ENCODE peak calls at places on chromosomes 7 and 10, in ten cellular contexts. Y, Q, G, N, S, V, B, M, D and U are unnamed samples.

GRCh38 chr10:110323503-110323902 is 18.8 kb upstream of the SMNDC1 start:
- DNase-seq in Y (no peak), Q (no peak), G (no peak), N (no peak), S (no peak), V (no peak), B (peak; percentile 92), M (no peak), D (no peak), U (no peak)

GRCh38 chr7:22885824-22886255 is 63.2 kb upstream of the TOMM7 start:
- DNase-seq in Y (no peak), Q (no peak), G (peak; percentile 34), N (peak; percentile 88), S (no peak), V (no peak), B (no peak), M (no peak), D (peak; percentile 75), U (no peak)

GRCh38 chr7:123747620-123748141 is 1.1 kb downstream of the WASL start:
- DNase-seq in Y (peak; percentile 39), Q (peak; percentile 72), G (peak; percentile 61), N (no peak), S (no peak), V (peak; percentile 31), B (peak; percentile 94), M (peak; percentile 66), D (peak; percentile 42), U (peak; percentile 5)

GRCh38 chr7:101315336-101315735 is 6.3 kb downstream of the IFT22 start:
- DNase-seq in Y (peak; percentile 38), Q (peak; percentile 50), G (peak; percentile 7), N (no peak), S (peak; percentile 2), V (peak; percentile 61), B (peak; percentile 71), M (no peak), D (peak; percentile 71), U (no peak)

GRCh38 chr7:116087291-116087690 is 56.7 kb upstream of the TFEC start:
- DNase-seq in Y (no peak), Q (no peak), G (no peak), N (no peak), S (no peak), V (no peak), B (no peak), M (no peak), D (no peak), U (no peak)

GRCh38 chr7:22934473-22935065 is 79.4 kb downstream of the HYCC1 start:
- DNase-seq in Y (no peak), Q (no peak), G (no peak), N (no peak), S (no peak), V (no peak), B (peak; percentile 49), M (no peak), D (no peak), U (no peak)

GRCh38 chr10:23384364-23384763 is 39.8 kb upstream of the C10orf67 start:
- DNase-seq in Y (no peak), Q (no peak), G (no peak), N (no peak), S (no peak), V (no peak), B (peak; percentile 72), M (no peak), D (no peak), U (no peak)

GRCh38 chr7:35248576-35249536 is 5.0 kb downstream of the TBX20 start:
- DNase-seq in Y (no peak), Q (no peak), G (no peak), N (no peak), S (no peak), V (no peak), B (no peak), M (no peak), D (no peak), U (no peak)

GRCh38 chr10:78602201-78602917 is 466.4 kb upstream of the ZMIZ1 start:
- DNase-seq in Y (no peak), Q (no peak), G (no peak), N (no peak), S (no peak), V (no peak), B (no peak), M (no peak), D (peak; percentile 65), U (no peak)

GRCh38 chr7:136940122-136940521 is 71.7 kb downstream of the CHRM2 start:
- DNase-seq in Y (no peak), Q (no peak), G (no peak), N (no peak), S (no peak), V (no peak), B (no peak), M (no peak), D (no peak), U (no peak)

GRCh38 chr10:124378271-124378670 is 40.5 kb downstream of the OAT start:
- DNase-seq in Y (no peak), Q (no peak), G (no peak), N (no peak), S (no peak), V (no peak), B (no peak), M (no peak), D (no peak), U (no peak)

GRCh38 chr10:124875596-124875995 is 66.3 kb upstream of the ZRANB1 start:
- DNase-seq in Y (peak; percentile 87), Q (no peak), G (no peak), N (no peak), S (no peak), V (no peak), B (peak; percentile 49), M (no peak), D (no peak), U (no peak)

GRCh38 chr10:43390791-43391190 is 18.2 kb downstream of the HNRNPF start:
- DNase-seq in Y (no peak), Q (peak; percentile 46), G (no peak), N (no peak), S (peak; percentile 79), V (no peak), B (peak; percentile 49), M (peak; percentile 42), D (peak; percentile 35), U (no peak)

GRCh38 chr7:75968561-75969001 is 25.8 kb downstream of the TMEM120A start:
- DNase-seq in Y (no peak), Q (no peak), G (no peak), N (no peak), S (peak; percentile 21), V (no peak), B (no peak), M (no peak), D (no peak), U (peak; percentile 69)

GRCh38 chr7:130020434-130020833 is 30.7 kb downstream of the ZC3HC1 start:
- DNase-seq in Y (no peak), Q (no peak), G (no peak), N (no peak), S (no peak), V (no peak), B (no peak), M (no peak), D (no peak), U (no peak)

GRCh38 chr7:34696415-34696814 is 38.4 kb downstream of the NPSR1 start:
- DNase-seq in Y (no peak), Q (no peak), G (no peak), N (no peak), S (no peak), V (no peak), B (no peak), M (no peak), D (no peak), U (no peak)

GRCh38 chr7:68629-69028 is 123.7 kb upstream of the FAM20C start:
- DNase-seq in Y (no peak), Q (no peak), G (no peak), N (no peak), S (no peak), V (no peak), B (peak; percentile 24), M (peak; percentile 59), D (no peak), U (no peak)

GRCh38 chr10:33336606-33337334 is 2.3 kb upstream of the NRP1 start:
- DNase-seq in Y (no peak), Q (peak; percentile 46), G (no peak), N (no peak), S (no peak), V (no peak), B (peak; percentile 58), M (peak; percentile 70), D (no peak), U (no peak)

GRCh38 chr10:13346280-13346819 is 1.7 kb downstream of the SEPHS1 start:
- DNase-seq in Y (no peak), Q (no peak), G (no peak), N (no peak), S (no peak), V (no peak), B (peak; percentile 52), M (no peak), D (no peak), U (no peak)

GRCh38 chr7:74344128-74344496 is 54.9 kb downstream of the CLIP2 start:
- DNase-seq in Y (no peak), Q (no peak), G (no peak), N (no peak), S (no peak), V (no peak), B (peak; percentile 29), M (no peak), D (no peak), U (no peak)

GRCh38 chr10:44427479-44427878 is 42.6 kb upstream of the CXCL12 start:
- DNase-seq in Y (no peak), Q (no peak), G (no peak), N (no peak), S (no peak), V (no peak), B (no peak), M (no peak), D (no peak), U (no peak)

GRCh38 chr10:118850418-118851061 is 95.8 kb upstream of the CACUL1 start:
- DNase-seq in Y (peak; percentile 88), Q (peak; percentile 74), G (peak; percentile 48), N (no peak), S (no peak), V (peak; percentile 77), B (peak; percentile 66), M (peak; percentile 76), D (peak; percentile 91), U (no peak)

GRCh38 chr10:44466236-44466635 is 81.3 kb upstream of the CXCL12 start:
- DNase-seq in Y (no peak), Q (no peak), G (no peak), N (no peak), S (no peak), V (no peak), B (peak; percentile 23), M (no peak), D (no peak), U (no peak)

GRCh38 chr7:105656922-105657521 is 75.7 kb upstream of the EFCAB10 start:
- DNase-seq in Y (peak; percentile 19), Q (peak; percentile 48), G (peak; percentile 16), N (no peak), S (no peak), V (peak; percentile 59), B (peak; percentile 17), M (no peak), D (peak; percentile 83), U (peak; percentile 27)

GRCh38 chr10:101986277-101986971 is 69.5 kb downstream of the ARMH3 start:
- DNase-seq in Y (no peak), Q (peak; percentile 1), G (no peak), N (no peak), S (no peak), V (no peak), B (peak; percentile 48), M (no peak), D (no peak), U (no peak)

GRCh38 chr10:110008518-110009339 is 945 bp downstream of the ADD3 start:
- DNase-seq in Y (no peak), Q (peak; percentile 33), G (peak; percentile 22), N (no peak), S (no peak), V (no peak), B (no peak), M (no peak), D (peak; percentile 60), U (no peak)

GRCh38 chr7:47847207-47847606 is 101.1 kb downstream of the PKD1L1 start:
- DNase-seq in Y (no peak), Q (no peak), G (no peak), N (no peak), S (no peak), V (no peak), B (peak; percentile 4), M (no peak), D (no peak), U (no peak)

GRCh38 chr10:119608316-119609155 is 11.8 kb upstream of the TIAL1 start:
- DNase-seq in Y (peak; percentile 54), Q (peak; percentile 57), G (peak; percentile 36), N (no peak), S (no peak), V (peak; percentile 18), B (peak; percentile 30), M (peak; percentile 68), D (peak; percentile 46), U (peak; percentile 56)